ENCODE peak calls at places on chromosomes 11 and 22, in six cellular contexts. T is esophagus muscularis mucosa, U is GM12878, D is K562, L is transverse colon, O is stomach. V is an unnamed sample.

GRCh38 chr11:45266693-45267451 is 19.3 kb downstream of the SYT13 start:
- DNase-seq in U (no peak), O (no peak), D (peak; percentile 62), T (no peak), L (peak; percentile 85), V (no peak)

GRCh38 chr11:15300282-15300681 is 185.6 kb downstream of the INSC start:
- DNase-seq in L (no peak), O (no peak), D (no peak), T (no peak), U (no peak), V (no peak)

GRCh38 chr11:112616292-112617088 is 344.7 kb upstream of the NCAM1 start:
- DNase-seq in O (no peak), D (no peak), U (no peak), T (peak; percentile 77), L (no peak), V (no peak)

GRCh38 chr11:33942954-33943353 is 51.1 kb upstream of the LMO2 start:
- DNase-seq in L (no peak), T (no peak), O (no peak), D (peak; percentile 63), U (peak; percentile 73), V (no peak)

GRCh38 chr22:48690583-48691317 is 1136.9 kb downstream of the BRD1 start:
- DNase-seq in D (no peak), T (no peak), O (no peak), U (no peak), L (no peak), V (no peak)

GRCh38 chr11:57368106-57368826 is 12.7 kb downstream of the PRG3 start:
- DNase-seq in T (no peak), D (peak; percentile 25), O (no peak), L (no peak), U (no peak), V (no peak)

GRCh38 chr11:34487430-34487829 is 26.2 kb downstream of the ELF5 start:
- DNase-seq in L (no peak), O (no peak), U (no peak), D (no peak), T (no peak), V (no peak)

GRCh38 chr22:23837911-23838685 is 708 bp downstream of the DERL3 start:
- DNase-seq in L (no peak), D (no peak), T (no peak), O (no peak), U (no peak), V (no peak)

GRCh38 chr11:2383823-2384722 is 7.0 kb downstream of the CD81 start:
- DNase-seq in T (no peak), U (peak; percentile 39), D (peak; percentile 73), L (peak; percentile 66), O (no peak), V (no peak)

GRCh38 chr11:74720596-74721478 is 10.4 kb downstream of the CHRDL2 start:
- DNase-seq in D (no peak), T (peak; percentile 96), O (peak; percentile 67), L (peak; percentile 72), U (no peak), V (no peak)

GRCh38 chr11:61955416-61956135 is 5.4 kb downstream of the BEST1 start:
- DNase-seq in U (no peak), L (peak; percentile 46), D (no peak), O (no peak), T (no peak), V (peak; percentile 77)

GRCh38 chr11:122150484-122151124 is 34.6 kb upstream of the BLID start:
- DNase-seq in L (no peak), D (no peak), T (no peak), O (no peak), U (no peak), V (no peak)

GRCh38 chr22:17578129-17578754 is 14.9 kb downstream of the SLC25A18 start:
- DNase-seq in U (no peak), D (no peak), O (peak; percentile 77), T (no peak), L (peak; percentile 53), V (peak; percentile 87)

GRCh38 chr22:31646186-31647019 is 15.6 kb downstream of the PISD start:
- DNase-seq in T (no peak), L (no peak), O (no peak), U (no peak), D (peak; percentile 26), V (no peak)

GRCh38 chr11:87355614-87356013 is 317.9 kb downstream of the TMEM135 start:
- DNase-seq in L (no peak), T (no peak), U (no peak), O (no peak), D (no peak), V (no peak)

GRCh38 chr11:61814242-61814957 is 2.4 kb downstream of the FADS1 start:
- DNase-seq in U (no peak), L (peak; percentile 34), O (no peak), T (no peak), D (peak; percentile 63), V (no peak)

GRCh38 chr11:104665631-104666030 is 232.6 kb downstream of the CASP12 start:
- DNase-seq in O (no peak), D (no peak), U (no peak), L (no peak), T (no peak), V (no peak)

GRCh38 chr11:43830928-43831440 is 49.6 kb upstream of the ALKBH3 start:
- DNase-seq in L (peak; percentile 8), D (peak; percentile 34), O (peak; percentile 25), U (no peak), T (no peak), V (no peak)

GRCh38 chr11:94310191-94310875 is 6.0 kb downstream of the IZUMO1R start:
- DNase-seq in L (no peak), D (no peak), T (no peak), U (no peak), O (no peak), V (no peak)

GRCh38 chr11:94315664-94316063 is 11.3 kb downstream of the IZUMO1R start:
- DNase-seq in U (no peak), L (no peak), T (peak; percentile 45), D (no peak), O (no peak), V (no peak)

GRCh38 chr11:94314064-94314463 is 9.7 kb downstream of the IZUMO1R start:
- DNase-seq in L (no peak), O (no peak), T (no peak), D (no peak), U (no peak), V (no peak)

GRCh38 chr11:94309757-94310156 is 5.4 kb downstream of the IZUMO1R start:
- DNase-seq in O (no peak), T (peak; percentile 64), L (no peak), D (no peak), U (no peak), V (no peak)

DNA sequence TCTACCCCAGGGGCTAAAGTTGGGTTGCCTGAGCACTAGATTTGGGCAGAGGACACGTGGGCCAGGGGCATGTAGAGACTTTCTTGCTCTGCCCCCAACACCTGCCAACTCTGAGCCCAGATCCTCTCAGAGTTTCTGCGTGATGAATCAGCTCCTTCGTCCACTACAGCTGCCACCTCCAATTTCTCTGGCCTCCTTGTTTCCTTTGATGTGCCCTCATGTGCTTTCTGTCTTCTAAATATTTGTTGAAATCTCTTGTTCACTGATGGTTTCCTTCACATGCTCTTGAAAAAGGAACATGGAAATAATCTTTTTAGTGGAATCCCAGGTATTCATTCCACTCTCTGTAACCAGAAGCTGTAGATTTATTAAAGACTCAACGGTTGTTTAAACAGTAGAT is 8.0 kb downstream of the IZUMO1R start:
- DNase-seq in T (no peak), U (no peak), D (no peak), L (no peak), O (no peak), V (no peak)
- TF ChIP-seq POLR2AphosphoS5 in T (no peak), U (no peak), D (no peak), L (no peak), O (no peak), V (no peak)

DNA sequence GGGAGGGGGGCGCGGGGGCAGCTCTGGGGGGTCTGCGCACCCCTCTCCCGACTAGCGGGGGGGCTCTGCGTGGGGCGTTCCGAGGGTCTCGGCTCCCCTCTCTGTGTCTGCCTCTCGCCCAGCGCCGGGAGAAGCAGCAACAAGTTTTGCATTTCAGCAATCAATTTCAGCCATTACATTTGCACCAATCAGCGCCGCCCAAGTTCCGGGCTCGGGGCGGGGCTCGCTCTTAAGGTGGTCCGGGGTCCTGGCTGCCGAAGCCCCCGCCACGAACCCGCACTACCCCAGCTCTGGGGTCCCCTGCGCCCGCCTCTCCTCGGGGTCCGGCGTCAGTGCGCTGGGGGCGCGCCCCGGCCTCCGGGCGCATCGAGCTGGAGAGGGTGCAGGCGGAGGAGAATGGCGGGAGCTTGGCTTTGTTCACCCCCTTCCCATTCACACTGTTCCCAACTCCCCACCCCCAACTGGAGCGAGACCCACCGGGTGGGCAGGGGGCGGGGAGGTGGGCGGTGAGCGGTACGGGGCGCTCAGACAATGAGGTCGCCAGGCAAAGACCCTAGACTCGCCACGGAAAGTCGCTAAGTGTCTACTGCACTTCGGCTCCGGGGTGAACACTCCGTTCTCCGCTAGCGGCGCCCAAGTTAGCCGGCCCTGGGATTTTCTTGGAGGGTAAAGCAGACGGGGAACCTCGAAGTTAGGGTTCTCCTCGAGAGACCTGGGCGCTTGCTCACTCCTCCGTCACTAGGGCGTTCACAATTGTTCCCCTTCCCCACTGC is at the start of gene MN1:
- DNase-seq in L (peak; percentile 25), O (peak; percentile 48), D (no peak), T (no peak), U (no peak), V (no peak)
- TF ChIP-seq EP300 in L (no peak), O (no peak), D (no peak), T (no peak), U (no peak), V (no peak)

DNA sequence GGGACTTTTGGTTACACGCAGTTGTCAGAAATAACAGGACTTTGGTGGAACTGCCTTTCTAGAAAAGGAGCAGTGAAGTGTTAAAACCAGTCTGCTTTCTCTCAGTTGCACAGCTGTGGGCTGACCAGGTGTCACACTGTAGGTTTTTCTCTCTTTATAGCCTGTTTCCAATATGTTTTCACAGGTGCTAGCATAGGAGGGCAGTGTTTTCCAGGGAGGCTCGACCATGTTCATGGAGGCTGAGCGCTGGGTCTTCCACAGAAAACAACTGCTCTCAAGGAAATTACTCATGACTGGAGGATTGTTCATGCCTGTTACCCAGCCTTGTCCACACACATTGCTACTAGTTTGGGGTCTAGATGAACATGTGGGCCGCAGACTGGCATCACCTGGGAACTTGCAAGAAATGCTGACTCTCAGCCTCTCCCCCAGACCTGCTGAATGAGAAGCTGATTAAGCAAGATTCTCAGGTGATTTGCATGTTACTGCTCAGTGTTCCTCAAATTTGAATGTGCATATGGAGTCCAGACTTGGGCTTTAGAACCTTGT is 157.7 kb downstream of the MAML2 start:
- DNase-seq in T (no peak), O (no peak), U (peak; percentile 75), D (no peak), L (no peak), V (no peak)
- H3K4me1 ChIP-seq in T (peaks cover 21% of the 10 kb centered on the region), O (peaks cover 20% of the 10 kb centered on the region), U (peaks cover 68% of the 10 kb centered on the region), D (no peaks in the 10 kb centered on the region), L (peaks cover 12% of the 10 kb centered on the region), V (peaks cover 18% of the 10 kb centered on the region)

GRCh38 chr22:43955883-43956286 is 643 bp downstream of the SAMM50 start:
- DNase-seq in L (no peak), O (no peak), T (no peak), D (peak; percentile 20), U (no peak), V (no peak)

GRCh38 chr22:43953988-43954771 is 1.1 kb upstream of the SAMM50 start:
- DNase-seq in D (no peak), U (no peak), O (no peak), T (no peak), L (no peak), V (no peak)

GRCh38 chr22:43956383-43956782 is 1.1 kb downstream of the SAMM50 start:
- DNase-seq in U (no peak), O (no peak), T (no peak), D (no peak), L (no peak), V (no peak)

GRCh38 chr22:43956805-43957463 is 1.7 kb downstream of the SAMM50 start:
- DNase-seq in O (no peak), D (no peak), L (no peak), U (no peak), T (no peak), V (no peak)

GRCh38 chr22:43955040-43955882 is at the start of gene SAMM50:
- DNase-seq in O (peak; percentile 94), U (peak; percentile 77), L (peak; percentile 94), T (peak; percentile 98), D (peak; percentile 92), V (peak; percentile 95)
- TF ChIP-seq POLR2AphosphoS5 in O (peak; percentile 97), U (peak; percentile 98), L (peak; percentile 77), T (peak; percentile 91), D (peak; percentile 52), V (peak; percentile 76)